ENCODE peak calls at places on chromosomes 3 and 15, in five cellular contexts. V is MM.1S; F is mesenchymal stem cell; J is mammary epithelial cell; R is CD4-positive, CD25-positive, alpha-beta regulatory T cell. B is an unnamed sample.

GRCh38 chr15:39944711-39945110 is 10.8 kb downstream of the EIF2AK4 start:
- DNase-seq in R (no peak), V (no peak), F (peak; percentile 79), J (no peak), B (no peak)

GRCh38 chr15:88776646-88777045 is 26.6 kb upstream of the ACAN start:
- DNase-seq in F (no peak), J (no peak), R (no peak), V (no peak), B (no peak)

GRCh38 chr3:47282424-47283192 is at the start of the genes KIF9 and KLHL18:
- DNase-seq in J (peak; percentile 92), F (peak; percentile 98), V (peak; percentile 95), R (peak; percentile 98), B (peak; percentile 95)

GRCh38 chr15:75061272-75061671 is 37.9 kb downstream of the PPCDC start:
- DNase-seq in R (no peak), J (peak; percentile 52), V (peak; percentile 87), F (peak; percentile 71), B (no peak)

GRCh38 chr15:31503758-31504461 is 177.3 kb downstream of the KLF13 start:
- DNase-seq in V (no peak), J (no peak), R (no peak), F (no peak), B (no peak)

GRCh38 chr3:150300847-150301517 is 107.1 kb upstream of the TSC22D2 start:
- DNase-seq in R (no peak), F (peak; percentile 44), J (peak; percentile 28), V (no peak), B (no peak)

GRCh38 chr3:30341079-30341478 is 265.3 kb upstream of the TGFBR2 start:
- DNase-seq in V (no peak), F (no peak), J (no peak), R (no peak), B (no peak)

GRCh38 chr3:29468150-29468549 is 187.3 kb downstream of the RBMS3 start:
- DNase-seq in V (no peak), J (no peak), F (peak; percentile 46), R (no peak), B (no peak)

GRCh38 chr3:147415337-147415736 is 6.2 kb downstream of the ZIC1 start:
- DNase-seq in J (no peak), R (no peak), V (no peak), F (no peak), B (no peak)

GRCh38 chr3:16490062-16490641 is 23.3 kb downstream of the RFTN1 start:
- DNase-seq in F (peak; percentile 28), R (no peak), J (no peak), V (no peak), B (no peak)

GRCh38 chr3:184710870-184711365 is 946 bp downstream of the MAGEF1 start:
- DNase-seq in V (peak; percentile 67), F (peak; percentile 28), R (no peak), J (no peak), B (no peak)

GRCh38 chr15:29053661-29054131 is 167.9 kb downstream of the APBA2 start:
- DNase-seq in J (no peak), F (no peak), R (no peak), V (no peak), B (no peak)

GRCh38 chr3:5226783-5227182 is 39.3 kb downstream of the EDEM1 start:
- DNase-seq in R (no peak), V (peak; percentile 65), J (no peak), F (peak; percentile 41), B (no peak)

GRCh38 chr3:119990888-119991287 is 103.4 kb downstream of the GSK3B start:
- DNase-seq in J (peak; percentile 78), R (no peak), V (no peak), F (peak; percentile 32), B (no peak)

GRCh38 chr3:134885877-134886621 is 91.0 kb downstream of the EPHB1 start:
- DNase-seq in R (no peak), J (peak; percentile 1), V (peak; percentile 46), F (no peak), B (no peak)

GRCh38 chr3:54004351-54004750 is 112.7 kb upstream of the SELENOK start:
- DNase-seq in F (no peak), V (no peak), J (no peak), R (no peak), B (no peak)

GRCh38 chr3:33377489-33377888 is 62.7 kb downstream of the UBP1 start:
- DNase-seq in V (no peak), J (no peak), F (no peak), R (no peak), B (no peak)

GRCh38 chr3:107704477-107704876 is 181.7 kb downstream of the BBX start:
- DNase-seq in J (peak; percentile 40), V (no peak), F (peak; percentile 56), R (no peak), B (no peak)

GRCh38 chr3:4755566-4755965 is 223.7 kb upstream of the BHLHE40 start:
- DNase-seq in J (no peak), F (no peak), R (no peak), V (no peak), B (no peak)

GRCh38 chr15:25095179-25095578 is 140.4 kb downstream of the SNRPN start:
- DNase-seq in J (no peak), R (no peak), F (no peak), V (no peak), B (no peak)
- H3K9me3 ChIP-seq in J (peaks cover 38% of the 10 kb centered on the region), R (peaks cover 71% of the 10 kb centered on the region), F (peaks cover 97% of the 10 kb centered on the region), V (no peaks in the 10 kb centered on the region), B (peaks cover 31% of the 10 kb centered on the region)

DNA sequence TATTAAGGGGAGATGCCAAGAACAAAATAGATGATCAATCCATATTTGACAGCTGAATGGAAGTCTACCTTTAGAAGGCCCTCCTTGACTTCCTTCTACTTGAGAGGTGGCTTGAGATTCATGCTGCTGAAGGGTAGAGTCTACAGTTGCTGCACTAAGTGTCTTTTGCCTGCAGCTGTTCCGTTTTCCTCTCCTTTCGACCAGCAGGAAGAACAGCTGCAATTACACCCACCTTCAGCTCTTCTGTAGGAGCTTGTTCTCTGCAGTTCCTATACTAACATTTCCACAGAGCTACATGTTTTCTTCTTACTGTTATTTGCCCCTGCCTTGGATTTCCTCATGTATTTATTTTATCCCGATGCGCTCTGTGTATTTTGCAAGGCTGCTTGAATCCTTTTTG is 79.1 kb downstream of the ARRDC4 start:
- DNase-seq in F (no peak), V (no peak), J (no peak), R (no peak), B (no peak)
- H3K9me3 ChIP-seq in F (no peaks in the 10 kb centered on the region), V (no peaks in the 10 kb centered on the region), J (no peaks in the 10 kb centered on the region), R (no peaks in the 10 kb centered on the region), B (no peaks in the 10 kb centered on the region)

GRCh38 chr3:115007966-115008365 is 139.1 kb downstream of the ZBTB20 start:
- DNase-seq in F (no peak), V (no peak), J (no peak), R (no peak), B (no peak)
- H3K9me3 ChIP-seq in F (no peaks in the 10 kb centered on the region), V (no peaks in the 10 kb centered on the region), J (no peaks in the 10 kb centered on the region), R (no peaks in the 10 kb centered on the region), B (no peaks in the 10 kb centered on the region)

DNA sequence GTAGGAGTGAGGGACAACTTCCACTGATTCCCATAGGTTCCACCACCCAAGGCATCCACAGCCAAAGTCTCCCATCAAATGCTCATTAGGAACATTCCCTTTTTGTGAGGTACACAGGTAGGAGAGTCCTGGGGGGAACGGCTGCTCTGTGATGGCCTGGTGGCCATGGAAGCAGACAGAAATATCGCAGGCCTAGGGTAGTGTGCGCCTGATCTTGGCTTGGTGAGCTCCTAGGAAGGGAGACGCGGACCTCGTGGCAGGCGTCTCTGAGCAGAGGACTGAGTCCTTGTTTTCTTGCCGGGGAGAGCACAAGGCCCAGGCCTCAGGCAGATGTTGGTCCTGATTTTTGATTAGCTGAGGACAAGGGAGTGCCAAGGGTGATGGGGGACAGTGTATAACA is 99.5 kb downstream of the SNRPN start:
- DNase-seq in F (no peak), J (no peak), R (no peak), V (no peak), B (no peak)
- H3K9me3 ChIP-seq in F (peaks cover 100% of the 10 kb centered on the region), J (peaks cover 95% of the 10 kb centered on the region), R (peaks cover 88% of the 10 kb centered on the region), V (peaks cover 3% of the 10 kb centered on the region), B (peaks cover 62% of the 10 kb centered on the region)

GRCh38 chr3:1969269-1969668 is 129.4 kb upstream of the CNTN4 start:
- DNase-seq in R (no peak), V (no peak), J (no peak), F (no peak), B (no peak)

GRCh38 chr3:1962531-1963090 is 136.1 kb upstream of the CNTN4 start:
- DNase-seq in V (no peak), R (no peak), J (no peak), F (no peak), B (no peak)

GRCh38 chr3:1967525-1967924 is 131.1 kb upstream of the CNTN4 start:
- DNase-seq in J (no peak), V (no peak), F (no peak), R (no peak), B (no peak)

GRCh38 chr3:1960506-1960905 is 138.2 kb upstream of the CNTN4 start:
- DNase-seq in F (no peak), R (no peak), V (no peak), J (no peak), B (no peak)

GRCh38 chr3:1963896-1964295 is 134.8 kb upstream of the CNTN4 start:
- DNase-seq in R (no peak), J (no peak), F (no peak), V (peak; percentile 11), B (no peak)
- H3K9me3 ChIP-seq in R (no peaks in the 10 kb centered on the region), J (peaks cover 16% of the 10 kb centered on the region), F (peaks cover 6% of the 10 kb centered on the region), V (no peaks in the 10 kb centered on the region), B (no peaks in the 10 kb centered on the region)

DNA sequence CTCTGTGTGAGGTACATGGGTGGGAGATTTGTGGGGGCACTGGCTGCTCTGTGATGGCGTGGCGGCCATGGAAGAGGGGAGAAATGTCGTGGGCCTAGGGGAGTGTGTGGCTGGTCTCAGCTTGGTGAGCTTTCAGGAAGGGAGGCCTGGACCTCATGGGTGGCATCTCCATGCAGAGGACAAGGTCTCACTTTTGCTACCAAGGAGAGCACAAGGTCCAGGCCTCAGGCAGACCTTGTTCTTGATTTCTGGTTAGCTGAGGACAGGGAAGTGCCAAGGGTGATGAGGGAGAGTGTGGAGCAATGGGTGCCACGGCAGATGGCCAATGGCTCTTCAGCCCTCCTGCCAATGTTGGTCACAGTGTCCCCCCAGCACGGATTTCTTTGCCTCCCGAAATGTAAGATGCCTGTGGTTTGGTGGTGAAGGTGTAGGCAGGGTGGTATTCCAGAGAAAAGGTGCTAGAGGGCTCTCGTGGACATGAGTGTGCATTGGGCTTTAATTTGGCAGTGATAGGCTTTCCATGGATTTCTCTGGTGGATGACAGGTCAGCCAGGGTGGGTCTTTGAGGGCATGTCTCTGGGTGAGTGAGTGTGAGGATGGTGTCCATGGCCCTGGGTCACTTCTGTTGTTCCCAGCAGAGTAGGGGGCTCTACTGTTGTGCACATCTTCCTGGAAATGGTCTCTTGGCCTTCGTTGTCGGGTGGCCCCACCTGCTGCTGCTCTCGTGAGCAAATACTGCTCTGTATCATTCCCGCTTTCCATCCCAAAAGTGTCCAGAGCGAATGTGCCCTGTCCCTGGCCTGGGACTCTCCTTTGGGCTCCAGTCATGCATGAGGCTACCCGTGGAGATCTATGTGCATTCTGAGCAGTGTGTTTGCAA is 108.0 kb downstream of the SNRPN start:
- DNase-seq in R (no peak), V (no peak), J (no peak), F (no peak), B (no peak)
- H3K9me3 ChIP-seq in R (peaks cover 91% of the 10 kb centered on the region), V (no peaks in the 10 kb centered on the region), J (peaks cover 99% of the 10 kb centered on the region), F (peaks cover 100% of the 10 kb centered on the region), B (peaks cover 51% of the 10 kb centered on the region)

GRCh38 chr3:195070321-195070720 is 200.6 kb downstream of the XXYLT1 start:
- DNase-seq in V (no peak), R (no peak), F (no peak), J (no peak), B (no peak)
- H3K9me3 ChIP-seq in V (no peaks in the 10 kb centered on the region), R (no peaks in the 10 kb centered on the region), F (no peaks in the 10 kb centered on the region), J (no peaks in the 10 kb centered on the region), B (no peaks in the 10 kb centered on the region)

B was measured in T-helper 17 cell.